ENCODE peak calls at places on chromosomes 6 and 20, in five cellular contexts. D is GM23248, N is HCT116, P is SK-N-SH, V is GM23338. H is an unnamed sample.

GRCh38 chr6:130140084-130140483 is 82.7 kb downstream of the SAMD3 start:
- DNase-seq in P (no peak), N (no peak), D (peak), V (no peak), H (no peak)

GRCh38 chr6:80004199-80005072 is at the start of gene TTK:
- DNase-seq in N (peak), V (peak), P (peak), D (peak), H (peak)

GRCh38 chr20:31698803-31699718 is 23.6 kb downstream of the BCL2L1 start:
- DNase-seq in N (peak), V (no peak), D (peak), P (no peak), H (peak)

GRCh38 chr6:35736982-35737412 is at the start of gene ARMC12:
- DNase-seq in D (no peak), N (no peak), V (no peak), P (no peak), H (peak)

GRCh38 chr6:55943329-55943728 is 67.9 kb upstream of the BMP5 start:
- DNase-seq in D (peak), P (no peak), V (no peak), N (no peak), H (no peak)

GRCh38 chr6:126300735-126301134 is 39.2 kb upstream of the CENPW start:
- DNase-seq in P (no peak), D (no peak), N (no peak), V (no peak), H (no peak)

GRCh38 chr6:92408350-92408749 is 1011.0 kb downstream of the EPHA7 start:
- DNase-seq in V (no peak), D (no peak), N (no peak), P (no peak), H (no peak)

GRCh38 chr20:20289331-20289730 is 78.6 kb upstream of the INSM1 start:
- DNase-seq in P (no peak), D (no peak), N (no peak), V (no peak), H (no peak)

GRCh38 chr20:1415667-1416468 is 23.0 kb upstream of the FKBP1A start:
- DNase-seq in N (peak), D (peak), P (no peak), V (no peak), H (no peak)

GRCh38 chr20:47708140-47708807 is 77.0 kb downstream of the SULF2 start:
- DNase-seq in N (no peak), V (no peak), P (no peak), D (no peak), H (peak)

GRCh38 chr20:47711046-47711752 is 74.1 kb downstream of the SULF2 start:
- DNase-seq in N (no peak), P (no peak), D (no peak), V (no peak), H (no peak)

GRCh38 chr20:47713163-47713562 is 72.1 kb downstream of the SULF2 start:
- DNase-seq in P (no peak), D (no peak), N (no peak), V (no peak), H (no peak)

GRCh38 chr20:47708953-47709833 is 76.1 kb downstream of the SULF2 start:
- DNase-seq in D (no peak), N (no peak), P (peak), V (no peak), H (no peak)

GRCh38 chr20:47710665-47711045 is 74.6 kb downstream of the SULF2 start:
- DNase-seq in P (no peak), N (no peak), D (no peak), V (no peak), H (no peak)
- H3K4me2 ChIP-seq in P (no peak), N (no peak), D (no peak), V (no peak), H (no peak)

DNA sequence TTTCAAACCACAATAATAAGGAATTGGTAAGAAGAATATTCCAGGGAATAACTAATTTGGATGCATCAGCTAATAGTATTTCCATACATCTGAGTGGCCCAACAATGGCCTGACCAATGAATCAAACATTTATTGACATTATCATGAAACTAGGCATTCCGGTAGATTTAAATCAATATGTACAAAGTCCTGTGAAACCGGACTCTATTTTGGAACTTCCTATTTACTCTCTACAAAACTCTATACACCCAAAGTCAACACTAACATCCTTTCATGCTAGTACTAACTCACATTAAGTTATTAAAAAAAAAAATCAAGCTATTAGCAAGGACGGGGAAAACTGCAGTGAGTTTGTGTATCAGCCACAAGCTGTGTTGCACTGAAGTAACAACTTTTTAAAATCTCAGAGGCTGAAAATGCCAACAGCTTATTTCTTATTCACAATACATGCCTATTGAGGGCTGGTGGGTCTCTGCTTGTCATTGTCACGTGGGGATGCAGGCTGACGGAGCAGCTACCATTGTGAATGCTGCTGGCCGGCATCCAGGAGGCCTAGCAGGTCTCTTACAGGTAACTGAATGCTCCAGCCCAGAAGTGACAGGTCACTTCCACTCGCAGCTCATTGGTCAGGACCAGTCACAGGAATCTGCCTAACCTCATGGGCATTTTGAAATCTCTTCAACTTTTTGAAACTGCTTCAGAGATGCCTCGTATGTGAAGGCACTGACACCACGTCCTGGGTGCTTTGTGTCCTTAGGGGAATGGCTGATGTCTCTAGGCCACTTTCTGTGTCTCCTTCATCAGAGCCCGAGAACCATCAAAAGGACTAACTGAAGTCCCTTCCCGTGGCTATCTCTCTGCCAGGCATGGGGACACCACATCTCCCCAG is 76.3 kb downstream of the SLC22A23 start:
- DNase-seq in D (no peak), N (no peak), V (no peak), P (no peak), H (no peak)
- TF ChIP-seq EZH2phosphoT487 in D (no peak), N (no peak), V (no peak), P (no peak), H (no peak)

DNA sequence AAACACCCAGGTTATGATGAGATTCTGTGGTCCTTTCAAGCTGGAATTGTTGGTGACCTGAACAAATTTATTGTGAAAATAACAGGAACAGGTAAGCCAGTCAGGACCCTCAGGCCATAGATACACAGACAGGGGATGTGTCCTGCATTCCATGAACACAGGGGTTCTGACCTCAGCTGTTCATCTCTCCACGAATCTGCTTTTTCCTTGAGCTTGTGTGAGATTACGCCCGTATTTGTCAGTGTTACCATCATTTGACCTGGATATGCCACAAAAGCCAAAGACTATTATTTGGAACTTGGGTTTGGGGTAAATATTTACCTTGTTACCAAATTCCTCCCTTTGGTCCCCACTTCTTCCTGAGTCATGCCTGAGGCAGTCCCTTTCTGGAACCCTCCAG is 288.9 kb downstream of the PREX1 start:
- DNase-seq in D (no peak), V (peak), P (no peak), N (no peak), H (no peak)
- H3K4me2 ChIP-seq in D (no peak), V (peak), P (no peak), N (peak), H (no peak)

GRCh38 chr20:58647814-58648501 is 3.1 kb upstream of the STX16 start:
- DNase-seq in V (no peak), D (peak), N (no peak), P (no peak), H (no peak)
- TF ChIP-seq EZH2phosphoT487 in V (no peak), D (no peak), N (no peak), P (no peak), H (no peak)

GRCh38 chr6:85402922-85403321 is 47.0 kb upstream of the NT5E start:
- DNase-seq in P (no peak), N (no peak), D (peak), V (no peak), H (no peak)
- H3K4me2 ChIP-seq in P (peak), N (peak), D (peak), V (peak), H (no peak)

DNA sequence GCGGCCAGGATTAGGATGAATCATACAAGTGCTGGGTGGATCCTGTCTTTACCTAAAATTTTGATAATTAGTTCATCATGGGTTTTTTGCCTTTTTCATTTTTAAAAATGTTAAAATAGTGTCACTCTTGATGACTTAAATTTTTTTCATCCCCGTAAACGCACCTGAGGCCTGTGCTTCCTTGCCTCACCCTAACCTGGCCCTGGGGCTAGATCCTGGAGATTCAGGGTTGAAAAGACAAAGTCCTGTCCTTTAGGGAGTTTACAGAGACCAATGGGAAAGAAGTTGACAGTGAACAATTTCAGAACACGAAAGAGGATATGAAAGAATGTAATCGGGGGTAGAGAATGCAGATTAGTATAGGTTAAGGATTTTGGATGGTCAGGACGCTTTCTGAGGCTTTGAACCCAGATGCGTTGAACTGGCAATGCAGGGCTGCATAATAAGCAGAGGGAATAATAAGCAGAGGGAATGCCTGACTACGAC is 1.6 kb upstream of the FBXO5 start:
- DNase-seq in P (no peak), D (peak), N (no peak), V (no peak), H (peak)
- TF ChIP-seq EZH2phosphoT487 in P (no peak), D (no peak), N (no peak), V (no peak), H (no peak)